ENCODE peak calls at places on chromosomes 2 and 18, in seven cellular contexts. One of them, this sample, is unnamed.

GRCh38 chr2:68715353-68716041 is 19.1 kb upstream of the ARHGAP25 start:
- DNase-seq in NCI-H2029: peak; percentile 27
- DNase-seq in H4: peak; percentile 71
- DNase-seq in Caco-2: peak; percentile 75
- DNase-seq in GM23248: peak; percentile 63
- DNase-seq in activated effector memory CD4-positive, alpha-beta T cell treated with Interleukin-2 at 50 U/mL for 16 hours: no peak
- DNase-seq in stimulated activated CD4-positive, alpha-beta T cell treated with anti-CD3 and anti-CD28 coated beads, TNF-alpha, amount 100 ng/mL, for 1 hour: no peak
- DNase-seq in this sample: peak; percentile 69

GRCh38 chr2:157364257-157364974 is 38.8 kb upstream of the ERMN start:
- DNase-seq in stimulated activated CD4-positive, alpha-beta T cell treated with anti-CD3 and anti-CD28 coated beads, TNF-alpha, amount 100 ng/mL, for 1 hour: no peak
- DNase-seq in NCI-H2029: no peak
- DNase-seq in GM23248: peak; percentile 16
- DNase-seq in Caco-2: no peak
- DNase-seq in activated effector memory CD4-positive, alpha-beta T cell treated with Interleukin-2 at 50 U/mL for 16 hours: no peak
- DNase-seq in H4: no peak
- DNase-seq in this sample: no peak

GRCh38 chr2:186181625-186182024 is 304.4 kb upstream of the ZC3H15 start:
- DNase-seq in stimulated activated CD4-positive, alpha-beta T cell treated with anti-CD3 and anti-CD28 coated beads, TNF-alpha, amount 100 ng/mL, for 1 hour: no peak
- DNase-seq in activated effector memory CD4-positive, alpha-beta T cell treated with Interleukin-2 at 50 U/mL for 16 hours: no peak
- DNase-seq in H4: no peak
- DNase-seq in Caco-2: no peak
- DNase-seq in NCI-H2029: no peak
- DNase-seq in GM23248: no peak
- DNase-seq in this sample: no peak

GRCh38 chr2:168208652-168209051 is 38.7 kb downstream of the STK39 start:
- DNase-seq in activated effector memory CD4-positive, alpha-beta T cell treated with Interleukin-2 at 50 U/mL for 16 hours: no peak
- DNase-seq in H4: no peak
- DNase-seq in stimulated activated CD4-positive, alpha-beta T cell treated with anti-CD3 and anti-CD28 coated beads, TNF-alpha, amount 100 ng/mL, for 1 hour: no peak
- DNase-seq in Caco-2: no peak
- DNase-seq in NCI-H2029: no peak
- DNase-seq in GM23248: no peak
- DNase-seq in this sample: no peak

GRCh38 chr2:133574186-133574585 is 5.9 kb upstream of the NCKAP5 start:
- DNase-seq in Caco-2: no peak
- DNase-seq in NCI-H2029: no peak
- DNase-seq in GM23248: no peak
- DNase-seq in activated effector memory CD4-positive, alpha-beta T cell treated with Interleukin-2 at 50 U/mL for 16 hours: no peak
- DNase-seq in H4: no peak
- DNase-seq in stimulated activated CD4-positive, alpha-beta T cell treated with anti-CD3 and anti-CD28 coated beads, TNF-alpha, amount 100 ng/mL, for 1 hour: no peak
- DNase-seq in this sample: no peak

GRCh38 chr18:54843302-54843701 is 15.0 kb downstream of the RAB27B start:
- DNase-seq in stimulated activated CD4-positive, alpha-beta T cell treated with anti-CD3 and anti-CD28 coated beads, TNF-alpha, amount 100 ng/mL, for 1 hour: no peak
- DNase-seq in H4: no peak
- DNase-seq in activated effector memory CD4-positive, alpha-beta T cell treated with Interleukin-2 at 50 U/mL for 16 hours: no peak
- DNase-seq in Caco-2: no peak
- DNase-seq in GM23248: peak; percentile 52
- DNase-seq in NCI-H2029: no peak
- DNase-seq in this sample: peak; percentile 16

GRCh38 chr2:234146087-234146826 is 95.8 kb downstream of the SPP2 start:
- DNase-seq in stimulated activated CD4-positive, alpha-beta T cell treated with anti-CD3 and anti-CD28 coated beads, TNF-alpha, amount 100 ng/mL, for 1 hour: no peak
- DNase-seq in H4: peak; percentile 81
- DNase-seq in Caco-2: no peak
- DNase-seq in NCI-H2029: no peak
- DNase-seq in activated effector memory CD4-positive, alpha-beta T cell treated with Interleukin-2 at 50 U/mL for 16 hours: no peak
- DNase-seq in GM23248: peak; percentile 85
- DNase-seq in this sample: peak; percentile 86

GRCh38 chr18:48004577-48004976 is 74.1 kb upstream of the SMAD2 start:
- DNase-seq in stimulated activated CD4-positive, alpha-beta T cell treated with anti-CD3 and anti-CD28 coated beads, TNF-alpha, amount 100 ng/mL, for 1 hour: no peak
- DNase-seq in H4: no peak
- DNase-seq in activated effector memory CD4-positive, alpha-beta T cell treated with Interleukin-2 at 50 U/mL for 16 hours: no peak
- DNase-seq in NCI-H2029: peak; percentile 58
- DNase-seq in GM23248: no peak
- DNase-seq in Caco-2: no peak
- DNase-seq in this sample: no peak

GRCh38 chr2:131105156-131105949 is at the start of gene PLEKHB2:
- DNase-seq in GM23248: peak; percentile 90
- DNase-seq in activated effector memory CD4-positive, alpha-beta T cell treated with Interleukin-2 at 50 U/mL for 16 hours: peak; percentile 92
- DNase-seq in H4: peak; percentile 78
- DNase-seq in stimulated activated CD4-positive, alpha-beta T cell treated with anti-CD3 and anti-CD28 coated beads, TNF-alpha, amount 100 ng/mL, for 1 hour: peak; percentile 75
- DNase-seq in NCI-H2029: peak; percentile 67
- DNase-seq in Caco-2: peak; percentile 92
- DNase-seq in this sample: peak; percentile 99

GRCh38 chr2:119106301-119106897 is 52.2 kb downstream of the C1QL2 start:
- DNase-seq in GM23248: peak; percentile 49
- DNase-seq in H4: no peak
- DNase-seq in activated effector memory CD4-positive, alpha-beta T cell treated with Interleukin-2 at 50 U/mL for 16 hours: no peak
- DNase-seq in stimulated activated CD4-positive, alpha-beta T cell treated with anti-CD3 and anti-CD28 coated beads, TNF-alpha, amount 100 ng/mL, for 1 hour: no peak
- DNase-seq in Caco-2: peak; percentile 62
- DNase-seq in NCI-H2029: no peak
- DNase-seq in this sample: peak; percentile 31

GRCh38 chr2:136131961-136132839 is 14.3 kb upstream of the CXCR4 start:
- DNase-seq in stimulated activated CD4-positive, alpha-beta T cell treated with anti-CD3 and anti-CD28 coated beads, TNF-alpha, amount 100 ng/mL, for 1 hour: no peak
- DNase-seq in NCI-H2029: no peak
- DNase-seq in H4: no peak
- DNase-seq in activated effector memory CD4-positive, alpha-beta T cell treated with Interleukin-2 at 50 U/mL for 16 hours: peak; percentile 63
- DNase-seq in GM23248: no peak
- DNase-seq in Caco-2: no peak
- DNase-seq in this sample: no peak

GRCh38 chr18:29840101-29840500 is 1202.4 kb downstream of the DSC3 start:
- DNase-seq in H4: peak; percentile 72
- DNase-seq in Caco-2: no peak
- DNase-seq in GM23248: peak; percentile 90
- DNase-seq in activated effector memory CD4-positive, alpha-beta T cell treated with Interleukin-2 at 50 U/mL for 16 hours: no peak
- DNase-seq in stimulated activated CD4-positive, alpha-beta T cell treated with anti-CD3 and anti-CD28 coated beads, TNF-alpha, amount 100 ng/mL, for 1 hour: no peak
- DNase-seq in NCI-H2029: no peak
- DNase-seq in this sample: peak; percentile 17

GRCh38 chr2:53490659-53491058 is 276.9 kb upstream of the CHAC2 start:
- DNase-seq in H4: peak; percentile 7
- DNase-seq in GM23248: peak; percentile 74
- DNase-seq in stimulated activated CD4-positive, alpha-beta T cell treated with anti-CD3 and anti-CD28 coated beads, TNF-alpha, amount 100 ng/mL, for 1 hour: no peak
- DNase-seq in Caco-2: no peak
- DNase-seq in activated effector memory CD4-positive, alpha-beta T cell treated with Interleukin-2 at 50 U/mL for 16 hours: no peak
- DNase-seq in NCI-H2029: no peak
- DNase-seq in this sample: peak; percentile 24

GRCh38 chr2:240432820-240433801 is 2.4 kb upstream of the GPC1 start:
- DNase-seq in Caco-2: peak; percentile 22
- DNase-seq in stimulated activated CD4-positive, alpha-beta T cell treated with anti-CD3 and anti-CD28 coated beads, TNF-alpha, amount 100 ng/mL, for 1 hour: no peak
- DNase-seq in activated effector memory CD4-positive, alpha-beta T cell treated with Interleukin-2 at 50 U/mL for 16 hours: no peak
- DNase-seq in H4: no peak
- DNase-seq in GM23248: no peak
- DNase-seq in NCI-H2029: no peak
- DNase-seq in this sample: no peak

GRCh38 chr2:120661551-120661950 is 74.1 kb upstream of the GLI2 start:
- DNase-seq in NCI-H2029: peak; percentile 39
- DNase-seq in H4: no peak
- DNase-seq in activated effector memory CD4-positive, alpha-beta T cell treated with Interleukin-2 at 50 U/mL for 16 hours: no peak
- DNase-seq in GM23248: peak; percentile 35
- DNase-seq in stimulated activated CD4-positive, alpha-beta T cell treated with anti-CD3 and anti-CD28 coated beads, TNF-alpha, amount 100 ng/mL, for 1 hour: no peak
- DNase-seq in Caco-2: no peak
- DNase-seq in this sample: peak; percentile 54

GRCh38 chr18:37305084-37305483 is 260.5 kb downstream of the CELF4 start:
- DNase-seq in GM23248: no peak
- DNase-seq in activated effector memory CD4-positive, alpha-beta T cell treated with Interleukin-2 at 50 U/mL for 16 hours: no peak
- DNase-seq in stimulated activated CD4-positive, alpha-beta T cell treated with anti-CD3 and anti-CD28 coated beads, TNF-alpha, amount 100 ng/mL, for 1 hour: no peak
- DNase-seq in H4: no peak
- DNase-seq in NCI-H2029: no peak
- DNase-seq in Caco-2: no peak
- DNase-seq in this sample: no peak

GRCh38 chr2:3620834-3621233 is 25.9 kb downstream of the COLEC11 start:
- DNase-seq in H4: no peak
- DNase-seq in stimulated activated CD4-positive, alpha-beta T cell treated with anti-CD3 and anti-CD28 coated beads, TNF-alpha, amount 100 ng/mL, for 1 hour: no peak
- DNase-seq in Caco-2: no peak
- DNase-seq in GM23248: no peak
- DNase-seq in activated effector memory CD4-positive, alpha-beta T cell treated with Interleukin-2 at 50 U/mL for 16 hours: no peak
- DNase-seq in NCI-H2029: no peak
- DNase-seq in this sample: no peak

This sample was measured in AG20443.